ENCODE peak calls at places on chromosomes 6 and 20, in eight cellular contexts. One of them, this sample, is unnamed.

GRCh38 chr6:137877113-137877512 is 10.1 kb downstream of the TNFAIP3 start:
- DNase-seq in AG09319: no peak
- DNase-seq in naive thymus-derived CD8-positive, alpha-beta T cell: peak
- DNase-seq in activated T-cell treated with anti-CD3 and anti-CD28 coated beads, Interleukin-2, amount 50 U/mL, for 4 hours: no peak
- DNase-seq in activated gamma-delta T cell treated with Interleukin-2 at 50 U/mL for 16 hours: no peak
- DNase-seq in activated T-helper 9 cell treated with anti-CD3 and anti-CD28 coated beads, Interleukin-2, amount 50 U/mL, for 16 hours: no peak
- DNase-seq in neural crest cell: no peak
- DNase-seq in H4: no peak
- DNase-seq in this sample: no peak

GRCh38 chr6:152293404-152293803 is 343.8 kb downstream of the SYNE1 start:
- DNase-seq in AG09319: no peak
- DNase-seq in naive thymus-derived CD8-positive, alpha-beta T cell: no peak
- DNase-seq in activated T-cell treated with anti-CD3 and anti-CD28 coated beads, Interleukin-2, amount 50 U/mL, for 4 hours: no peak
- DNase-seq in activated gamma-delta T cell treated with Interleukin-2 at 50 U/mL for 16 hours: no peak
- DNase-seq in activated T-helper 9 cell treated with anti-CD3 and anti-CD28 coated beads, Interleukin-2, amount 50 U/mL, for 16 hours: no peak
- DNase-seq in neural crest cell: no peak
- DNase-seq in H4: no peak
- DNase-seq in this sample: no peak

GRCh38 chr20:18032977-18033892 is 24.5 kb downstream of the OVOL2 start:
- DNase-seq in AG09319: no peak
- DNase-seq in naive thymus-derived CD8-positive, alpha-beta T cell: no peak
- DNase-seq in activated T-cell treated with anti-CD3 and anti-CD28 coated beads, Interleukin-2, amount 50 U/mL, for 4 hours: no peak
- DNase-seq in activated gamma-delta T cell treated with Interleukin-2 at 50 U/mL for 16 hours: no peak
- DNase-seq in activated T-helper 9 cell treated with anti-CD3 and anti-CD28 coated beads, Interleukin-2, amount 50 U/mL, for 16 hours: no peak
- DNase-seq in neural crest cell: no peak
- DNase-seq in H4: no peak
- DNase-seq in this sample: no peak

GRCh38 chr6:42619963-42620362 is 56.1 kb downstream of the UBR2 start:
- DNase-seq in AG09319: no peak
- DNase-seq in naive thymus-derived CD8-positive, alpha-beta T cell: no peak
- DNase-seq in activated T-cell treated with anti-CD3 and anti-CD28 coated beads, Interleukin-2, amount 50 U/mL, for 4 hours: no peak
- DNase-seq in activated gamma-delta T cell treated with Interleukin-2 at 50 U/mL for 16 hours: no peak
- DNase-seq in activated T-helper 9 cell treated with anti-CD3 and anti-CD28 coated beads, Interleukin-2, amount 50 U/mL, for 16 hours: no peak
- DNase-seq in neural crest cell: no peak
- DNase-seq in H4: no peak
- DNase-seq in this sample: no peak

GRCh38 chr6:43444036-43444435 is 11.3 kb downstream of the DLK2 start:
- DNase-seq in AG09319: no peak
- DNase-seq in naive thymus-derived CD8-positive, alpha-beta T cell: no peak
- DNase-seq in activated T-cell treated with anti-CD3 and anti-CD28 coated beads, Interleukin-2, amount 50 U/mL, for 4 hours: no peak
- DNase-seq in activated gamma-delta T cell treated with Interleukin-2 at 50 U/mL for 16 hours: no peak
- DNase-seq in activated T-helper 9 cell treated with anti-CD3 and anti-CD28 coated beads, Interleukin-2, amount 50 U/mL, for 16 hours: no peak
- DNase-seq in neural crest cell: no peak
- DNase-seq in H4: no peak
- DNase-seq in this sample: no peak

GRCh38 chr6:85798934-85799490 is 156.3 kb upstream of the SYNCRIP start:
- DNase-seq in AG09319: no peak
- DNase-seq in naive thymus-derived CD8-positive, alpha-beta T cell: no peak
- DNase-seq in activated T-cell treated with anti-CD3 and anti-CD28 coated beads, Interleukin-2, amount 50 U/mL, for 4 hours: no peak
- DNase-seq in activated gamma-delta T cell treated with Interleukin-2 at 50 U/mL for 16 hours: no peak
- DNase-seq in activated T-helper 9 cell treated with anti-CD3 and anti-CD28 coated beads, Interleukin-2, amount 50 U/mL, for 16 hours: no peak
- DNase-seq in neural crest cell: no peak
- DNase-seq in H4: no peak
- DNase-seq in this sample: no peak

GRCh38 chr6:142318714-142319113 is 16.9 kb downstream of the ADGRG6 start:
- DNase-seq in AG09319: no peak
- DNase-seq in naive thymus-derived CD8-positive, alpha-beta T cell: no peak
- DNase-seq in activated T-cell treated with anti-CD3 and anti-CD28 coated beads, Interleukin-2, amount 50 U/mL, for 4 hours: no peak
- DNase-seq in activated gamma-delta T cell treated with Interleukin-2 at 50 U/mL for 16 hours: no peak
- DNase-seq in activated T-helper 9 cell treated with anti-CD3 and anti-CD28 coated beads, Interleukin-2, amount 50 U/mL, for 16 hours: no peak
- DNase-seq in neural crest cell: no peak
- DNase-seq in H4: no peak
- DNase-seq in this sample: no peak

GRCh38 chr6:37242429-37243052 is 15.0 kb upstream of the TBC1D22B start:
- DNase-seq in AG09319: peak
- DNase-seq in naive thymus-derived CD8-positive, alpha-beta T cell: no peak
- DNase-seq in activated T-cell treated with anti-CD3 and anti-CD28 coated beads, Interleukin-2, amount 50 U/mL, for 4 hours: no peak
- DNase-seq in activated gamma-delta T cell treated with Interleukin-2 at 50 U/mL for 16 hours: no peak
- DNase-seq in activated T-helper 9 cell treated with anti-CD3 and anti-CD28 coated beads, Interleukin-2, amount 50 U/mL, for 16 hours: no peak
- DNase-seq in neural crest cell: no peak
- DNase-seq in H4: peak
- DNase-seq in this sample: no peak

GRCh38 chr6:149170564-149171452 is 146.7 kb upstream of the TAB2 start:
- DNase-seq in AG09319: no peak
- DNase-seq in naive thymus-derived CD8-positive, alpha-beta T cell: no peak
- DNase-seq in activated T-cell treated with anti-CD3 and anti-CD28 coated beads, Interleukin-2, amount 50 U/mL, for 4 hours: no peak
- DNase-seq in activated gamma-delta T cell treated with Interleukin-2 at 50 U/mL for 16 hours: no peak
- DNase-seq in activated T-helper 9 cell treated with anti-CD3 and anti-CD28 coated beads, Interleukin-2, amount 50 U/mL, for 16 hours: no peak
- DNase-seq in neural crest cell: no peak
- DNase-seq in H4: no peak
- DNase-seq in this sample: no peak

GRCh38 chr6:80214436-80215022 is 108.1 kb downstream of the BCKDHB start:
- DNase-seq in AG09319: peak
- DNase-seq in naive thymus-derived CD8-positive, alpha-beta T cell: peak
- DNase-seq in activated T-cell treated with anti-CD3 and anti-CD28 coated beads, Interleukin-2, amount 50 U/mL, for 4 hours: no peak
- DNase-seq in activated gamma-delta T cell treated with Interleukin-2 at 50 U/mL for 16 hours: no peak
- DNase-seq in activated T-helper 9 cell treated with anti-CD3 and anti-CD28 coated beads, Interleukin-2, amount 50 U/mL, for 16 hours: no peak
- DNase-seq in neural crest cell: no peak
- DNase-seq in H4: peak
- DNase-seq in this sample: no peak

GRCh38 chr6:166423781-166424180 is 41.0 kb upstream of the MPC1 start:
- DNase-seq in AG09319: no peak
- DNase-seq in naive thymus-derived CD8-positive, alpha-beta T cell: no peak
- DNase-seq in activated T-cell treated with anti-CD3 and anti-CD28 coated beads, Interleukin-2, amount 50 U/mL, for 4 hours: no peak
- DNase-seq in activated gamma-delta T cell treated with Interleukin-2 at 50 U/mL for 16 hours: no peak
- DNase-seq in activated T-helper 9 cell treated with anti-CD3 and anti-CD28 coated beads, Interleukin-2, amount 50 U/mL, for 16 hours: no peak
- DNase-seq in neural crest cell: no peak
- DNase-seq in H4: no peak
- DNase-seq in this sample: no peak

GRCh38 chr6:157157228-157157627 is 166.1 kb downstream of the TMEM242 start:
- DNase-seq in AG09319: no peak
- DNase-seq in naive thymus-derived CD8-positive, alpha-beta T cell: no peak
- DNase-seq in activated T-cell treated with anti-CD3 and anti-CD28 coated beads, Interleukin-2, amount 50 U/mL, for 4 hours: no peak
- DNase-seq in activated gamma-delta T cell treated with Interleukin-2 at 50 U/mL for 16 hours: no peak
- DNase-seq in activated T-helper 9 cell treated with anti-CD3 and anti-CD28 coated beads, Interleukin-2, amount 50 U/mL, for 16 hours: no peak
- DNase-seq in neural crest cell: no peak
- DNase-seq in H4: no peak
- DNase-seq in this sample: no peak

GRCh38 chr6:71727632-71728294 is 158.6 kb upstream of the RIMS1 start:
- DNase-seq in AG09319: no peak
- DNase-seq in naive thymus-derived CD8-positive, alpha-beta T cell: no peak
- DNase-seq in activated T-cell treated with anti-CD3 and anti-CD28 coated beads, Interleukin-2, amount 50 U/mL, for 4 hours: no peak
- DNase-seq in activated gamma-delta T cell treated with Interleukin-2 at 50 U/mL for 16 hours: no peak
- DNase-seq in activated T-helper 9 cell treated with anti-CD3 and anti-CD28 coated beads, Interleukin-2, amount 50 U/mL, for 16 hours: no peak
- DNase-seq in neural crest cell: no peak
- DNase-seq in H4: no peak
- DNase-seq in this sample: no peak

GRCh38 chr6:32967151-32968091 is 973 bp upstream of the BRD2 start:
- DNase-seq in AG09319: no peak
- DNase-seq in naive thymus-derived CD8-positive, alpha-beta T cell: peak
- DNase-seq in activated T-cell treated with anti-CD3 and anti-CD28 coated beads, Interleukin-2, amount 50 U/mL, for 4 hours: no peak
- DNase-seq in activated gamma-delta T cell treated with Interleukin-2 at 50 U/mL for 16 hours: no peak
- DNase-seq in activated T-helper 9 cell treated with anti-CD3 and anti-CD28 coated beads, Interleukin-2, amount 50 U/mL, for 16 hours: no peak
- DNase-seq in neural crest cell: no peak
- DNase-seq in H4: peak
- DNase-seq in this sample: no peak

GRCh38 chr6:28657756-28658465 is 132.2 kb downstream of the GPX5 start:
- DNase-seq in AG09319: no peak
- DNase-seq in naive thymus-derived CD8-positive, alpha-beta T cell: peak
- DNase-seq in activated T-cell treated with anti-CD3 and anti-CD28 coated beads, Interleukin-2, amount 50 U/mL, for 4 hours: peak
- DNase-seq in activated gamma-delta T cell treated with Interleukin-2 at 50 U/mL for 16 hours: no peak
- DNase-seq in activated T-helper 9 cell treated with anti-CD3 and anti-CD28 coated beads, Interleukin-2, amount 50 U/mL, for 16 hours: peak
- DNase-seq in neural crest cell: peak
- DNase-seq in H4: peak
- DNase-seq in this sample: peak

GRCh38 chr6:79630883-79631799 is at the start of gene SH3BGRL2:
- DNase-seq in AG09319: no peak
- DNase-seq in naive thymus-derived CD8-positive, alpha-beta T cell: no peak
- DNase-seq in activated T-cell treated with anti-CD3 and anti-CD28 coated beads, Interleukin-2, amount 50 U/mL, for 4 hours: peak
- DNase-seq in activated gamma-delta T cell treated with Interleukin-2 at 50 U/mL for 16 hours: no peak
- DNase-seq in activated T-helper 9 cell treated with anti-CD3 and anti-CD28 coated beads, Interleukin-2, amount 50 U/mL, for 16 hours: no peak
- DNase-seq in neural crest cell: peak
- DNase-seq in H4: peak
- DNase-seq in this sample: no peak

GRCh38 chr6:79048611-79049010 is 29.4 kb downstream of the PHIP start:
- DNase-seq in AG09319: no peak
- DNase-seq in naive thymus-derived CD8-positive, alpha-beta T cell: no peak
- DNase-seq in activated T-cell treated with anti-CD3 and anti-CD28 coated beads, Interleukin-2, amount 50 U/mL, for 4 hours: no peak
- DNase-seq in activated gamma-delta T cell treated with Interleukin-2 at 50 U/mL for 16 hours: no peak
- DNase-seq in activated T-helper 9 cell treated with anti-CD3 and anti-CD28 coated beads, Interleukin-2, amount 50 U/mL, for 16 hours: no peak
- DNase-seq in neural crest cell: peak
- DNase-seq in H4: peak
- DNase-seq in this sample: no peak

GRCh38 chr20:53938739-53939138 is 131.7 kb downstream of the BCAS1 start:
- DNase-seq in AG09319: no peak
- DNase-seq in naive thymus-derived CD8-positive, alpha-beta T cell: no peak
- DNase-seq in activated T-cell treated with anti-CD3 and anti-CD28 coated beads, Interleukin-2, amount 50 U/mL, for 4 hours: no peak
- DNase-seq in activated gamma-delta T cell treated with Interleukin-2 at 50 U/mL for 16 hours: no peak
- DNase-seq in activated T-helper 9 cell treated with anti-CD3 and anti-CD28 coated beads, Interleukin-2, amount 50 U/mL, for 16 hours: no peak
- DNase-seq in neural crest cell: no peak
- DNase-seq in H4: no peak
- DNase-seq in this sample: no peak

GRCh38 chr20:884983-885952 is 30.9 kb downstream of the ANGPT4 start:
- DNase-seq in AG09319: no peak
- DNase-seq in naive thymus-derived CD8-positive, alpha-beta T cell: no peak
- DNase-seq in activated T-cell treated with anti-CD3 and anti-CD28 coated beads, Interleukin-2, amount 50 U/mL, for 4 hours: no peak
- DNase-seq in activated gamma-delta T cell treated with Interleukin-2 at 50 U/mL for 16 hours: no peak
- DNase-seq in activated T-helper 9 cell treated with anti-CD3 and anti-CD28 coated beads, Interleukin-2, amount 50 U/mL, for 16 hours: no peak
- DNase-seq in neural crest cell: peak
- DNase-seq in H4: no peak
- DNase-seq in this sample: no peak